ENCODE peak calls at places on chromosomes 5 and 9, in eight cellular contexts. L, E, W, C, G, V, O and S are unnamed samples.

GRCh38 chr9:77712533-77713130 is 64.5 kb upstream of the GNA14 start:
- DNase-seq in G (no peak), O (no peak), W (no peak), E (no peak), C (peak), V (peak), L (no peak), S (no peak)

GRCh38 chr5:126004636-126005035 is 418.6 kb upstream of the GRAMD2B start:
- DNase-seq in O (no peak), E (no peak), W (no peak), G (no peak), L (no peak), V (peak), C (peak), S (no peak)

GRCh38 chr5:171310816-171311697 is 2.0 kb downstream of the TLX3 start:
- DNase-seq in C (no peak), L (no peak), E (no peak), V (peak), G (no peak), O (no peak), W (peak), S (peak)

GRCh38 chr5:131296213-131296672 is 32.4 kb downstream of the CDC42SE2 start:
- DNase-seq in E (peak), L (no peak), G (no peak), W (no peak), V (no peak), C (no peak), O (no peak), S (no peak)

GRCh38 chr9:7549261-7549660 is 250.3 kb downstream of the DMAC1 start:
- DNase-seq in C (no peak), V (no peak), L (no peak), W (peak), O (no peak), E (no peak), G (no peak), S (peak)

GRCh38 chr5:179732918-179733763 is 519 bp downstream of the MAML1 start:
- DNase-seq in G (no peak), O (peak), E (no peak), C (peak), L (peak), V (peak), W (peak), S (peak)

GRCh38 chr9:109072810-109073435 is 46.8 kb downstream of the TMEM245 start:
- DNase-seq in O (no peak), E (no peak), W (no peak), G (no peak), L (no peak), V (no peak), C (no peak), S (no peak)

GRCh38 chr9:83955985-83956287 is 24.1 kb downstream of the HNRNPK start:
- DNase-seq in C (no peak), V (no peak), W (peak), L (no peak), E (no peak), O (peak), G (peak), S (no peak)

GRCh38 chr9:76876098-76876497 is 29.8 kb downstream of the PRUNE2 start:
- DNase-seq in O (no peak), L (no peak), V (peak), W (no peak), E (no peak), G (no peak), C (peak), S (no peak)

GRCh38 chr5:58201922-58202648 is 257.8 kb downstream of the PLK2 start:
- DNase-seq in E (no peak), L (no peak), C (no peak), W (no peak), O (no peak), G (no peak), V (no peak), S (no peak)

GRCh38 chr9:121985792-121986494 is 107.2 kb downstream of the TTLL11 start:
- DNase-seq in E (no peak), L (peak), O (no peak), G (no peak), V (peak), C (peak), W (no peak), S (no peak)

GRCh38 chr5:5278815-5279381 is 138.8 kb downstream of the ADAMTS16 start:
- DNase-seq in O (no peak), G (no peak), E (no peak), W (no peak), V (no peak), C (no peak), L (no peak), S (peak)

DNA sequence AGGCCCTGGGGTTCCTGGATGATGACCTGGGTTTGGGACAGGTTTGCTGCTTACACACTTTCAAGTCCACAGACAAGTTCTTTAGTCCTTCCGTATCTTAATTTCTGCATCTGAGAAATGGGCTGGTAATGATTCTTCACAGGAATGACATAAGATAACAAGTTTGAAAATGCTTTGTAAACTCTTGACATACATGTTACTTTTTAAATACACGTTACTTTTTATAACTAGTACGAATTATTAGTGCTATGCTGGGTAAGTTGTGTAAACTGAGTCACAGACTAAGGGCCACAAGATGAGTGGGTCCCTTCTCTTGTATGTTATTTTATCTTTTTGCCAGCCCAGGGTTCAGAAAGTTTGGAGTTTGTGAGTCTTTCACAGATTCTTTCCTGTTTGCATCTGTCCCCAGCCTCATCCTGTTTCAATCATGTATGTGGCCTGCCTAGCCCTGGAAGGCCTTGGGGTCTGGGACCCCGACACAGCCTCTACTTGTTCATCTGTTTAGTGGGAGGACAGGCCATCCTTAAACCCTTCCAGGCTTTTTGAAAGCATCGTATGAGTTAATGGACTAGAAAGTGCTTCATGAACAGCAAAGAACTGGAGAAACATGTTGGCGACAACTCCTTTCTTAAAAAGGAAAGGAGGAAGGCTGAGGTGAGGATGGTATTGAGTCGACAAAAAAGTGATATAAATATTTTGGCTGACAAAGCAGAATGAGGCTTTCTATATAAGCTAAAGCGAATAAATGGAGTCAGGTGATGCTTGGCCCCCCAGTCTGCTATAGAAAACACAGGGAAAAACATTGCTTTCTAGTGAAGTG is 9.3 kb downstream of the ZNF618 start:
- DNase-seq in L (no peak), V (no peak), O (no peak), W (no peak), G (no peak), C (no peak), E (no peak), S (no peak)
- H3K4me3 ChIP-seq in L (no peak), V (peak), O (peak), W (no peak), G (no peak), C (peak), E (peak), S (no peak)

DNA sequence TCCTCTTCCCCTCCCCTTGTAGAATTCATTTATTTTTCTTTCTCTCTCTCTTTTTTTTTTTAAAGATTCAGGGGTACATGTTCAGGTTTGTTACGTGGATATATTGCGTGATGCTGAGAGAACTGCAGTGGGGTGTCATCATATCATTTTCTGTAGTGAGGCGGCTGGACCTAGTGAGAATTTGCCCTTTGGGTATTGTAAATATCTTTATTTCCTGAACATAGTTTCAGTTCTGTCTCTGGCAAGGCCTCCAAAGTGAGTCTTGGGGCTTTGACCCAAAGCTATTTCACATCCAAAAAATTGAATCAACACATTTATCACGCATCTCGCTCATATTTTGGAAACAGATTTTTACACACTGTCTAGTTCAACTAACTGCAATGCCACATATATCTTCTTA is 25.4 kb upstream of the MYOT start:
- DNase-seq in L (no peak), C (no peak), G (no peak), O (no peak), W (no peak), V (no peak), E (no peak), S (no peak)
- H3K4me3 ChIP-seq in L (no peak), C (no peak), G (no peak), O (no peak), W (no peak), V (no peak), E (no peak), S (no peak)

GRCh38 chr9:137304383-137305059 is 2.5 kb upstream of the NRARP start:
- DNase-seq in O (peak), L (peak), E (no peak), G (no peak), V (no peak), C (no peak), W (no peak), S (peak)

GRCh38 chr9:137303893-137304382 is 1.9 kb upstream of the NRARP start:
- DNase-seq in G (no peak), V (no peak), O (no peak), W (no peak), L (no peak), E (no peak), C (no peak), S (peak)

GRCh38 chr9:137306546-137307254 is 4.6 kb upstream of the NRARP start:
- DNase-seq in W (no peak), L (peak), O (peak), G (no peak), V (no peak), E (no peak), C (no peak), S (no peak)

GRCh38 chr9:137305788-137306545 is 3.9 kb upstream of the NRARP start:
- DNase-seq in W (peak), E (no peak), C (no peak), L (peak), V (no peak), G (no peak), O (peak), S (peak)

DNA sequence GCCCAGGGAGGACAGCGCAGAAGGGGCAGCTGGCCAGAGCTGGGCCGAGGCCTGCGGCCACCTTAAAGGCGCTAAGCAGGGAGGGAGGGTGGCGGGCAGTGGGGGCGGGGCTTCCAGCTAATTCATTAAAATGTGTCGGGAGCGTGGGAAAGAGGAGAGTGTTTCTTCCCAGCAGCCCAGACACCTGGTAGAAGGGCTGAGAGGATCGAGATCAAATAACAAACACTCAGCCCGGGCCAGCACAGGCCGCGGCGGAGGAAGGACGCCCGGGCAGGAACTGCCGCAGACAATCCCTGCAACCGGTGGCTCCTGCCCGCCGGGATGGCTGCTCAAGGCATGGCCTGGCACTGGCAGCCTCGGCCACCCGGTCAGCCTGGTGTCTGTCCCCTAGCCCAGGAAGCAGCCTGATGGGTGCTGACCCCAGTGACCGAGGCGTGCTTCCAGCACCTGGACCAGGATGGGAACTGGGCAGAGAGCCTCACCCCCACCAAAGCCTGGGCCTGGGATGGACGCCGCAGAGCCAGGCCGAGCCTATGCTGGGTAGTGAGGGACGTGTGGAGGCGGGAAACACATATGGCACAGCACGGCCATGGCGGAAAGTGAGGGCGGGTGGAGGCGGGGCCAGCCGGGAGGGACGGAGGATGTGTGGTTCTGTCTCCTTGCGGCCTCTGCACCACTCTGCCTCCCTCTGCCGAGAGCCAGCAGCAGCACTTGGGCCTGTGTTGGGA is 3.2 kb upstream of the NRARP start:
- DNase-seq in C (no peak), E (no peak), V (peak), W (peak), G (peak), L (peak), O (peak), S (peak)
- H3K4me3 ChIP-seq in C (no peak), E (no peak), V (no peak), W (no peak), G (no peak), L (no peak), O (no peak), S (no peak)

GRCh38 chr9:37289631-37290030 is 132.9 kb upstream of the GRHPR start:
- DNase-seq in C (no peak), O (no peak), E (no peak), G (no peak), V (peak), W (no peak), L (no peak), S (no peak)
- H3K4me3 ChIP-seq in C (no peak), O (no peak), E (no peak), G (no peak), V (no peak), W (no peak), L (no peak), S (no peak)

GRCh38 chr5:31194892-31195291 is 1.4 kb downstream of the CDH6 start:
- DNase-seq in G (no peak), V (no peak), O (no peak), E (no peak), C (no peak), W (no peak), L (no peak), S (no peak)
- H3K4me3 ChIP-seq in G (no peak), V (peak), O (peak), E (no peak), C (peak), W (no peak), L (peak), S (peak)

DNA sequence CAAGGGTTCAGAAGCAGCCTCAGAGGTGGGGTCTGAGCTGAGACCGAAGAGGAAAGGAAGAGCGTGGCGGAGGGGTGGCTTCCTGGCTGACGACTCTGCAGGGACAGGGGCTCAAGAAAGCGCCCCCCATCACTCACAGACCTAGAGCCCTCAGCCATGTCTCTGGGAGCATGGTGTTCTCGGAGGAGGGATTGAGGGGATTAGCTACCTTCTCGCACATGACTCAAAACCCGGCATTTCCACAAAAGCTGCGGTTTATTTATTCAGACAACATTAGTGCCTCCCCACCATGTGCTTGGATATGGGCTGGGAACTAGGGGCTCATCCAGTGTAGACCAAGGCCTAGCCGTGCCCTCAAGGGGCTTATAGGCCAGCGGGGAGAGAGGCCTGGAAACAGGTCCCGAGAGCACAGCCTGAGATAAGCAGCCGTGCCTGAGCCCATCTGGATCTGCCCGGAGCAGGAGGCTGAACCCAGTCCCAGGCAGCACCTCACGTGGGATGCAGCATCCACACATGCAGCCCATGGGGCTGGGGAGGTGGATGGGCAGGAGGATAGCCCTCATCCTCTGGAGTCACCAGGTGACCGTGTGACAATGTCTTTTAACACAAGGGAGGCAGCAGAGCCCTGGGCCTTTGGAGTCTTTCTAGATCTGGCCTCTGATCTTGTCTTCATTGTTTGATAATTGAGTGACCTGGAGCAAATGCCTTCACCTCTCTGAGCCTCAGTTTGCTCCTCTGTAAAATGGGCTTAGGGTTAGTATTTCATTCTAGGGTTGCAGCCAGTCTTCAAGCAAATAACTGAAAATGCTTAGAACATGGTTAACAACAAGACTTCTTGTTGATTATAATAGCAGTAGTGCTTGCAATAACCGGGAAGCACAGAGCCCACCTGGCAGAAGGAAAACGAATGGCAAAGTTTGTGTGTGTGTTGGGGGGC is 878 bp upstream of the HMCN2 start:
- DNase-seq in W (no peak), G (no peak), E (no peak), C (no peak), V (no peak), O (no peak), L (peak), S (no peak)
- H3K4me3 ChIP-seq in W (no peak), G (no peak), E (no peak), C (no peak), V (no peak), O (peak), L (no peak), S (peak)